ENCODE peak calls at places on chromosomes 16 and 17, in eight cellular contexts. N, I, X, T, W, A, S and H are unnamed samples.

GRCh38 chr16:24635900-24636610 is 93.4 kb upstream of the TNRC6A start:
- DNase-seq in W (no peak), I (peak), N (peak), S (no peak), A (peak), T (peak), X (peak), H (no peak)

GRCh38 chr16:66134875-66135274 is 231.6 kb upstream of the CDH5 start:
- DNase-seq in I (no peak), W (no peak), S (no peak), N (no peak), A (no peak), T (no peak), X (no peak), H (no peak)

GRCh38 chr16:8798174-8798527 is 512 bp downstream of the PMM2 start:
- DNase-seq in I (no peak), W (peak), T (no peak), X (no peak), S (peak), N (no peak), A (no peak), H (no peak)

GRCh38 chr17:72151565-72152391 is 31.0 kb downstream of the SOX9 start:
- DNase-seq in T (peak), W (peak), S (peak), N (no peak), A (peak), X (no peak), I (no peak), H (no peak)

GRCh38 chr16:88770459-88771293 is 14.3 kb downstream of the PIEZO1 start:
- DNase-seq in S (peak), W (peak), A (no peak), I (peak), N (no peak), T (no peak), X (peak), H (no peak)

GRCh38 chr16:70770968-70771552 is 29.9 kb downstream of the VAC14 start:
- DNase-seq in S (peak), W (peak), X (no peak), T (peak), N (peak), A (peak), I (no peak), H (no peak)

GRCh38 chr17:74833501-74834361 is 26.0 kb downstream of the GRIN2C start:
- DNase-seq in T (peak), X (no peak), N (peak), W (no peak), A (no peak), I (no peak), S (no peak), H (no peak)

GRCh38 chr17:66142428-66142827 is 49.5 kb downstream of the CEP112 start:
- DNase-seq in X (no peak), S (no peak), W (no peak), N (no peak), T (no peak), A (no peak), I (no peak), H (no peak)

GRCh38 chr16:55280622-55281021 is 43.4 kb upstream of the IRX6 start:
- DNase-seq in S (no peak), T (no peak), W (no peak), N (no peak), A (no peak), X (no peak), I (no peak), H (no peak)

GRCh38 chr16:88846088-88846487 is 10.7 kb downstream of the GALNS start:
- DNase-seq in X (no peak), W (peak), S (no peak), N (no peak), A (no peak), T (no peak), I (no peak), H (no peak)

GRCh38 chr17:20235747-20236146 is 226.6 kb downstream of the SPECC1 start:
- DNase-seq in S (no peak), I (no peak), X (no peak), N (no peak), A (no peak), T (no peak), W (no peak), H (no peak)

GRCh38 chr16:66409156-66409555 is 17.9 kb upstream of the BEAN1 start:
- DNase-seq in N (no peak), W (no peak), I (no peak), T (no peak), S (no peak), X (no peak), A (no peak), H (no peak)

GRCh38 chr16:49436181-49436580 is 62.6 kb downstream of the C16orf78 start:
- DNase-seq in N (no peak), X (peak), T (no peak), A (no peak), I (no peak), W (no peak), S (no peak), H (no peak)

GRCh38 chr16:55478827-55479559 is at the start of gene MMP2:
- DNase-seq in I (peak), N (peak), W (no peak), T (no peak), S (no peak), A (no peak), X (peak), H (no peak)

GRCh38 chr16:75471723-75472634 is 7.5 kb upstream of the TMEM170A start:
- DNase-seq in I (no peak), N (peak), T (peak), S (peak), W (peak), X (peak), A (no peak), H (no peak)

GRCh38 chr17:51185763-51186332 is 19.6 kb downstream of the NME2 start:
- DNase-seq in A (no peak), W (no peak), X (no peak), T (no peak), N (no peak), S (no peak), I (no peak), H (no peak)

GRCh38 chr16:11740567-11740966 is 2.1 kb downstream of the TXNDC11 start:
- DNase-seq in I (no peak), W (peak), N (no peak), T (no peak), X (no peak), S (no peak), A (no peak), H (no peak)

GRCh38 chr16:12719972-12720371 is 83.7 kb downstream of the CPPED1 start:
- DNase-seq in N (no peak), X (no peak), I (no peak), T (no peak), W (no peak), A (no peak), S (no peak), H (no peak)

GRCh38 chr17:57523926-57524634 is 221.0 kb downstream of the CCDC182 start:
- DNase-seq in X (no peak), W (no peak), T (no peak), N (peak), S (no peak), I (peak), A (no peak), H (no peak)

GRCh38 chr17:74658620-74659019 is 35.1 kb upstream of the CD300E start:
- DNase-seq in S (no peak), N (no peak), W (no peak), I (no peak), A (no peak), X (no peak), T (no peak), H (no peak)

GRCh38 chr16:4976611-4977145 is 18.5 kb downstream of the SEC14L5 start:
- DNase-seq in X (no peak), S (peak), A (no peak), W (no peak), I (no peak), T (no peak), N (peak), H (no peak)
- TF ChIP-seq POLR2A in X (no peak), S (no peak), A (no peak), W (no peak), I (no peak), T (no peak), N (peak), H (no peak)

DNA sequence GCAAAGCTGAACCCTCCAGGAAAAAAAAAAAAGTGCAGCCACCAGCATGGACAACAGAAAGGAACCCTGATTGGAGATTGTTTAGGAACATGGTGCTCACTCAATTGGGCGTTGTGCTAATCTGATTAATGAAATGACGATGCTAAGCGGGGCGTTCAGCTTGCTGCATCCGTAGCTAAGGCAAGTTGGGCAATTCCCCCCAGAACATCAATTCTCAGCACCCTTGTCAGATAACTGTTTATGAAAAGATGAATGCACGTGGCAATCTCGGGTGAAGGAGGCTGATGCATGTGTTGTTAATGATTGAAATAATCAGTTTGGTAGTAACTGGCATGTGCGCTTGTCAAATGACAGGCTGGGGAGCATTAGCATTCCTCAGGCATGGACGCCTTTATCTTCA is 57.0 kb downstream of the HS3ST3A1 start:
- DNase-seq in N (no peak), W (no peak), S (no peak), I (no peak), T (no peak), X (no peak), A (no peak), H (no peak)
- H3K27ac ChIP-seq in N (no peak), W (no peak), S (no peak), I (no peak), T (no peak), X (no peak), A (no peak), H (no peak)

GRCh38 chr16:81003064-81003463 is 3.6 kb downstream of the CMC2 start:
- DNase-seq in I (no peak), T (no peak), X (no peak), W (no peak), N (no peak), S (no peak), A (no peak), H (no peak)

GRCh38 chr16:81005644-81006471 is 827 bp downstream of the CMC2 start:
- DNase-seq in A (no peak), W (peak), I (no peak), T (no peak), X (no peak), S (peak), N (peak), H (peak)

GRCh38 chr16:81001330-81001729 is 5.4 kb downstream of the CMC2 start:
- DNase-seq in I (no peak), S (no peak), N (no peak), A (no peak), X (no peak), W (no peak), T (no peak), H (no peak)

GRCh38 chr16:81004646-81005353 is 1.9 kb downstream of the CMC2 start:
- DNase-seq in S (peak), A (no peak), X (no peak), N (no peak), W (peak), T (no peak), I (no peak), H (no peak)

DNA sequence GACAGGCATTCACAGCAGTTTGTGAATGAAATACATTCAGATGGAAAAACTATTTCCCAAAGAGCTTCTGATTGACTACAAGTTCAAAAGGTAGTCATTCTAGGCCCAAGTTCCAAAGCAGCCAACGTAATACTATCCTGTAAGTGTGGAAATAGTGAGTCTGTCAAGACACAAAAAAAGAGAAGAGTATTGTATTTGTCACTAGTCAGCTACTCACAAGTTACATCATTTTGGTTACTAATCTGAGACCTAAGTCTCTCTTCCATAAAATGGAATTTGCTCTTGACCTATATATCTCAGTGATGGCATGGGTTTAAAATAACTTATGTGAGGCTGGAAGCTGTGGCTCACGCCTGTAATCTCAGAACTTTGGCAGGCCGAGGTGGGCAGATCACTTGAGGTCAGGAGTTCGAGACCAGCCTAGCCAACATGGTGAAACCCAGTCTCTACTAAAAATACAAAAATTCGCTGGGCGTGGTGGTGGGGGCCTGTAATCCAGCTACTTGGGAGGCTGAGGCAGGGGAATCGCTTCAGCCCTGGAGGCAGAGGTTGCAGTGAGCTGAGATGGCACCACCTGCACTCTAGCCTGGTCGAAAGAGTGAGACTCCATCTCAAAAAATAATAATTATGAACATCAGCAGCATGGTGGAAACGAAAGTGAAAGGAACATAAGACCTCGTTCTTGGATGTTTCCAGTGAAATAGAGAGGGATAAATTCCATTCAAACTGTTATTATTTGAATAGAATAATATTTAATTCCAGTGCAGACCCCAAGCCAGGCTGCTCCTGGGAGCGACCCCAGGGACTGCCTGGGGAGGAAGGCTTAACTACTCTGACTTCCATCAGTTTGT is 2.9 kb downstream of the CMC2 start:
- DNase-seq in A (no peak), N (no peak), I (no peak), T (no peak), X (no peak), W (no peak), S (no peak), H (no peak)
- H3K4me3 ChIP-seq in A (peak), N (no peak), I (peak), T (peak), X (no peak), W (peak), S (peak), H (peak)

GRCh38 chr16:84141143-84141670 is 3.8 kb downstream of the HSDL1 start:
- DNase-seq in I (no peak), N (no peak), X (no peak), S (peak), W (peak), A (no peak), T (no peak), H (no peak)

GRCh38 chr16:84143784-84144199 is 1.2 kb downstream of the HSDL1 start:
- DNase-seq in S (no peak), X (no peak), A (no peak), T (no peak), W (peak), N (no peak), I (no peak), H (no peak)

GRCh38 chr16:84144301-84144858 is 597 bp downstream of the HSDL1 start:
- DNase-seq in X (no peak), I (peak), N (no peak), S (no peak), A (no peak), T (peak), W (peak), H (no peak)

GRCh38 chr16:84143081-84143480 is 1.9 kb downstream of the HSDL1 start:
- DNase-seq in T (no peak), N (no peak), I (no peak), X (no peak), S (no peak), A (no peak), W (no peak), H (no peak)

GRCh38 chr16:84144859-84145639 is at the start of the genes DNAAF1 and HSDL1:
- DNase-seq in W (peak), X (peak), S (peak), T (peak), N (peak), A (peak), I (peak), H (peak)
- TF ChIP-seq POLR2A in W (peak), X (no peak), S (peak), T (peak), N (peak), A (no peak), I (peak), H (peak)

GRCh38 chr16:68065716-68066305 is 19.4 kb upstream of the NFATC3 start:
- DNase-seq in X (no peak), S (no peak), W (no peak), A (no peak), N (no peak), I (no peak), T (peak), H (no peak)
- H3K27ac ChIP-seq in X (peak), S (no peak), W (no peak), A (no peak), N (peak), I (peak), T (no peak), H (peak)

GRCh38 chr17:78230996-78231931 is at the start of gene TMEM235:
- DNase-seq in N (no peak), I (no peak), X (no peak), W (no peak), A (no peak), T (no peak), S (no peak), H (no peak)

GRCh38 chr17:78234261-78234865 is 2.9 kb downstream of the TMEM235 start:
- DNase-seq in A (no peak), X (no peak), S (no peak), W (no peak), T (no peak), N (no peak), I (no peak), H (no peak)

GRCh38 chr17:78231991-78232759 is 744 bp downstream of the TMEM235 start:
- DNase-seq in S (no peak), N (no peak), I (no peak), W (no peak), X (no peak), T (no peak), A (no peak), H (no peak)

GRCh38 chr17:78233678-78234077 is 2.2 kb downstream of the TMEM235 start:
- DNase-seq in S (no peak), I (no peak), A (no peak), T (no peak), X (no peak), N (no peak), W (no peak), H (no peak)

DNA sequence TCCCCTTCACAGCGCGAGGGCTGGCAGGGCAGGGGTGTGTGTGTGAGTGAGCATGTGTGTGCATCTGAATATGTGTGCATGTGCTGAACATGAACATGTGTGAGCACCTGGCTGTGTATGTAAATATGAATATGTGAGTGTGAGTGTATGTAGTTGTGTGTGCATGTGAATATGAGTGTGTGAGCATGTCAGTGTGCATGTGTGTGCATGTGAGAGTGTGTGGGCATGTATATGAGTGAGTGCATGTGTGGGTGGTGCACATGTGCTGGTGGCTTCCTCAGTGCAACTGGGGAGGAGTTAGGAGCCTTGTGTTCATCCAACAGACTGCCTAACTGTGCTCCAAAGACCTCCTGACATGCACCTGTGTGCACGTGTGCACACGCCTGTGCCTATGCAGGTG is 1.3 kb downstream of the TMEM235 start:
- DNase-seq in S (no peak), A (no peak), T (no peak), N (no peak), I (no peak), X (no peak), W (no peak), H (no peak)
- H3K4me3 ChIP-seq in S (no peak), A (no peak), T (no peak), N (no peak), I (no peak), X (no peak), W (no peak), H (no peak)

DNA sequence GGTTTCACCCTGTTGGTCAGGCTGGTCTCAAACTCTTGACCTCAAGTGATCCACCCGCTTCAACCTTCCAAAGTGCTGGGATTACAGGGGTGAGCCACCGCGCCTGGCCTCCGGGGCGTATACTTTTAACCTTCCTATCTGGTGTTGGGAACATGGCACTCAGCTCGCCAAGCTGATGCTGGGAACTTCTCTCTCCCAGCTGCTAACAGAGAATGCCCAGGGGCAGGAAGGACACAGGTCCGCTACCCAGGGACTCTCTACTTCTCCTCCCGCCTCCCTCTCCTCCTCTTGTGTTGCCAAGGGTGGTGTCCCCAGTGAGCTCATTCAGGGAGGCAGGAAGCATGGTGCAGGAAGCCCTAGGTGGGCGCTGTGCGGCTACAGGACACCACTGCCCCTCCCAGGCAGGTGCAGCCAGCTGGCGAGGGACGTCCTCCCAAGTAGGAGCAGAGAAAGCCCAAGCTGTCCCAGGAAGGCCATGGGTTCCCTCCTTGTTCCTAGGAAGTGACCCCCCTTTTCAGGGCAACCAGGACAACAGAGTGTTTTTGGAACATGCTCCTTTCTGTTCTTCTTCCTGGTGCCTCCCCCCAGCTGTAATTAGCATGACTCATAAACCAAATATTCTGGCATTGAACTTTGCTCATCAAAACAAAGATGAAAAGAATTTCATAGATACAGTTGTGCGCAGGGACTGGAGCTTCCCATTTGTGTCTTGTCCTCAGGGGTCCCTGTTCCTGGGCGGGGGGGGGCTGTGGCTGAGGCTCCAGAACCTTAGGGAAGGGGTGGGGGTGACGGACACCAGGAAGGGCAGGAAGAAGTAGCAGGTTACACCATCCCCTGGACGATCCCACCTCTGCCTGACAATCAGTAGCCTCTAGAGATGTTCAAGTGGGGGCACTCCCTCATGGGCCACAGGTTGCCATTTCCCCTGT is 2.6 kb downstream of the C1QTNF1 start:
- DNase-seq in W (no peak), N (no peak), T (peak), A (peak), X (peak), I (peak), S (peak), H (no peak)
- TF ChIP-seq POLR2A in W (no peak), N (peak), T (peak), A (no peak), X (no peak), I (no peak), S (peak), H (no peak)

GRCh38 chr17:47200325-47200663 is 8.9 kb upstream of the MYL4 start:
- DNase-seq in X (no peak), S (no peak), W (no peak), A (no peak), I (no peak), T (no peak), N (no peak), H (no peak)
- H3K27ac ChIP-seq in X (no peak), S (no peak), W (no peak), A (no peak), I (no peak), T (no peak), N (no peak), H (no peak)

DNA sequence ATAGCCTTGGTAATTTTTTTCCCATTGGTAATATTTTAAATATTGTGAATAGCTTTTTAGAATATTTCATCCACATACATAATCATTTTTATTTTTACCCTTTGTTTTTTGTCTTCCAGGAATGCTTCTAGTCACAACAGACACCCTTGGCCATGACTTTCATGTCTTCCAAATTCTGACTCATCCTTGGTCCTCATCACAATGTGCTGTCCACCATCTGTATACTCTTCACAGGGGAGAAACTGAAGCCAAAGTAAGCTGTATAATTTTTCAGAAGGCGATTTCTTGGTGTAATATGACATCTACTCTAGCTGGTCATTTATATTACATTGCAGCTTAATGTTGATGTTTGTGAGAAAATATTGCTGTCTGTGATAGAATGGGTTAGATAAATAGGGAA is 269.4 kb downstream of the BCAS3 start:
- DNase-seq in A (no peak), S (no peak), W (no peak), I (no peak), X (no peak), T (no peak), N (no peak), H (no peak)
- H3K4me3 ChIP-seq in A (no peak), S (no peak), W (no peak), I (no peak), X (no peak), T (no peak), N (no peak), H (no peak)